ENCODE peak calls at places on chromosomes 3 and 15, in eight cellular contexts. One of them, this sample, is unnamed.

GRCh38 chr15:59029554-59029953 is 42.1 kb downstream of the RNF111 start:
- DNase-seq in activated naive CD8-positive, alpha-beta T cell treated with anti-CD3 and anti-CD28 coated beads, Interleukin-2, amount 50 U/mL, for 24 hours: no peak
- DNase-seq in midbrain: no peak
- DNase-seq in LHCN-M2: no peak
- DNase-seq in AG08395: no peak
- DNase-seq in posterior vena cava: no peak
- DNase-seq in stimulated activated CD4-positive, alpha-beta T cell treated with anti-CD3 and anti-CD28 coated beads, TNF-alpha, amount 100 ng/mL, for 4 hours: no peak
- DNase-seq in AML-193: no peak
- DNase-seq in this sample: no peak

GRCh38 chr3:157255797-157256196 is 95.8 kb upstream of the CCNL1 start:
- DNase-seq in AML-193: no peak
- DNase-seq in AG08395: no peak
- DNase-seq in posterior vena cava: no peak
- DNase-seq in midbrain: no peak
- DNase-seq in stimulated activated CD4-positive, alpha-beta T cell treated with anti-CD3 and anti-CD28 coated beads, TNF-alpha, amount 100 ng/mL, for 4 hours: no peak
- DNase-seq in activated naive CD8-positive, alpha-beta T cell treated with anti-CD3 and anti-CD28 coated beads, Interleukin-2, amount 50 U/mL, for 24 hours: no peak
- DNase-seq in LHCN-M2: no peak
- DNase-seq in this sample: no peak

GRCh38 chr3:134543113-134543512 is 57.3 kb downstream of the CEP63 start:
- DNase-seq in AG08395: no peak
- DNase-seq in AML-193: peak
- DNase-seq in stimulated activated CD4-positive, alpha-beta T cell treated with anti-CD3 and anti-CD28 coated beads, TNF-alpha, amount 100 ng/mL, for 4 hours: no peak
- DNase-seq in posterior vena cava: no peak
- DNase-seq in LHCN-M2: no peak
- DNase-seq in midbrain: no peak
- DNase-seq in activated naive CD8-positive, alpha-beta T cell treated with anti-CD3 and anti-CD28 coated beads, Interleukin-2, amount 50 U/mL, for 24 hours: no peak
- DNase-seq in this sample: no peak

GRCh38 chr15:72758195-72758594 is 25.4 kb downstream of the ADPGK start:
- DNase-seq in AML-193: no peak
- DNase-seq in midbrain: no peak
- DNase-seq in LHCN-M2: peak
- DNase-seq in stimulated activated CD4-positive, alpha-beta T cell treated with anti-CD3 and anti-CD28 coated beads, TNF-alpha, amount 100 ng/mL, for 4 hours: no peak
- DNase-seq in AG08395: peak
- DNase-seq in posterior vena cava: no peak
- DNase-seq in activated naive CD8-positive, alpha-beta T cell treated with anti-CD3 and anti-CD28 coated beads, Interleukin-2, amount 50 U/mL, for 24 hours: no peak
- DNase-seq in this sample: no peak

GRCh38 chr15:64583519-64583918 is 123.1 kb downstream of the ZNF609 start:
- DNase-seq in midbrain: no peak
- DNase-seq in activated naive CD8-positive, alpha-beta T cell treated with anti-CD3 and anti-CD28 coated beads, Interleukin-2, amount 50 U/mL, for 24 hours: no peak
- DNase-seq in AG08395: no peak
- DNase-seq in LHCN-M2: no peak
- DNase-seq in posterior vena cava: no peak
- DNase-seq in stimulated activated CD4-positive, alpha-beta T cell treated with anti-CD3 and anti-CD28 coated beads, TNF-alpha, amount 100 ng/mL, for 4 hours: no peak
- DNase-seq in AML-193: no peak
- DNase-seq in this sample: no peak

GRCh38 chr15:93997071-93997658 is 234.2 kb upstream of the MCTP2 start:
- DNase-seq in LHCN-M2: no peak
- DNase-seq in stimulated activated CD4-positive, alpha-beta T cell treated with anti-CD3 and anti-CD28 coated beads, TNF-alpha, amount 100 ng/mL, for 4 hours: no peak
- DNase-seq in midbrain: peak
- DNase-seq in activated naive CD8-positive, alpha-beta T cell treated with anti-CD3 and anti-CD28 coated beads, Interleukin-2, amount 50 U/mL, for 24 hours: no peak
- DNase-seq in posterior vena cava: no peak
- DNase-seq in AML-193: peak
- DNase-seq in AG08395: peak
- DNase-seq in this sample: no peak

GRCh38 chr3:123153821-123154323 is 47.9 kb upstream of the SEC22A start:
- DNase-seq in midbrain: no peak
- DNase-seq in AML-193: no peak
- DNase-seq in activated naive CD8-positive, alpha-beta T cell treated with anti-CD3 and anti-CD28 coated beads, Interleukin-2, amount 50 U/mL, for 24 hours: no peak
- DNase-seq in stimulated activated CD4-positive, alpha-beta T cell treated with anti-CD3 and anti-CD28 coated beads, TNF-alpha, amount 100 ng/mL, for 4 hours: no peak
- DNase-seq in AG08395: no peak
- DNase-seq in posterior vena cava: no peak
- DNase-seq in LHCN-M2: no peak
- DNase-seq in this sample: no peak

GRCh38 chr3:127820221-127820870 is 2.0 kb downstream of the MGLL start:
- DNase-seq in activated naive CD8-positive, alpha-beta T cell treated with anti-CD3 and anti-CD28 coated beads, Interleukin-2, amount 50 U/mL, for 24 hours: no peak
- DNase-seq in AML-193: peak
- DNase-seq in midbrain: no peak
- DNase-seq in posterior vena cava: no peak
- DNase-seq in stimulated activated CD4-positive, alpha-beta T cell treated with anti-CD3 and anti-CD28 coated beads, TNF-alpha, amount 100 ng/mL, for 4 hours: no peak
- DNase-seq in LHCN-M2: peak
- DNase-seq in AG08395: peak
- DNase-seq in this sample: no peak

GRCh38 chr15:77599899-77600298 is 32.8 kb downstream of the LINGO1 start:
- DNase-seq in midbrain: peak
- DNase-seq in stimulated activated CD4-positive, alpha-beta T cell treated with anti-CD3 and anti-CD28 coated beads, TNF-alpha, amount 100 ng/mL, for 4 hours: no peak
- DNase-seq in LHCN-M2: peak
- DNase-seq in AG08395: peak
- DNase-seq in posterior vena cava: no peak
- DNase-seq in activated naive CD8-positive, alpha-beta T cell treated with anti-CD3 and anti-CD28 coated beads, Interleukin-2, amount 50 U/mL, for 24 hours: no peak
- DNase-seq in AML-193: no peak
- DNase-seq in this sample: no peak

GRCh38 chr3:129360224-129360623 is 68.2 kb downstream of the EFCAB12 start:
- DNase-seq in AG08395: no peak
- DNase-seq in stimulated activated CD4-positive, alpha-beta T cell treated with anti-CD3 and anti-CD28 coated beads, TNF-alpha, amount 100 ng/mL, for 4 hours: no peak
- DNase-seq in midbrain: no peak
- DNase-seq in posterior vena cava: no peak
- DNase-seq in activated naive CD8-positive, alpha-beta T cell treated with anti-CD3 and anti-CD28 coated beads, Interleukin-2, amount 50 U/mL, for 24 hours: no peak
- DNase-seq in LHCN-M2: no peak
- DNase-seq in AML-193: no peak
- DNase-seq in this sample: no peak

GRCh38 chr3:196227629-196228493 is 11.5 kb downstream of the SLC51A start:
- DNase-seq in midbrain: no peak
- DNase-seq in posterior vena cava: peak
- DNase-seq in LHCN-M2: peak
- DNase-seq in AML-193: no peak
- DNase-seq in activated naive CD8-positive, alpha-beta T cell treated with anti-CD3 and anti-CD28 coated beads, Interleukin-2, amount 50 U/mL, for 24 hours: no peak
- DNase-seq in stimulated activated CD4-positive, alpha-beta T cell treated with anti-CD3 and anti-CD28 coated beads, TNF-alpha, amount 100 ng/mL, for 4 hours: no peak
- DNase-seq in AG08395: peak
- DNase-seq in this sample: no peak

GRCh38 chr3:184601576-184602405 is 40.2 kb downstream of the EPHB3 start:
- DNase-seq in LHCN-M2: no peak
- DNase-seq in posterior vena cava: peak
- DNase-seq in stimulated activated CD4-positive, alpha-beta T cell treated with anti-CD3 and anti-CD28 coated beads, TNF-alpha, amount 100 ng/mL, for 4 hours: no peak
- DNase-seq in activated naive CD8-positive, alpha-beta T cell treated with anti-CD3 and anti-CD28 coated beads, Interleukin-2, amount 50 U/mL, for 24 hours: no peak
- DNase-seq in AG08395: no peak
- DNase-seq in AML-193: no peak
- DNase-seq in midbrain: no peak
- DNase-seq in this sample: no peak

GRCh38 chr15:35496585-35496984 is 49.4 kb downstream of the DPH6 start:
- DNase-seq in activated naive CD8-positive, alpha-beta T cell treated with anti-CD3 and anti-CD28 coated beads, Interleukin-2, amount 50 U/mL, for 24 hours: no peak
- DNase-seq in posterior vena cava: no peak
- DNase-seq in stimulated activated CD4-positive, alpha-beta T cell treated with anti-CD3 and anti-CD28 coated beads, TNF-alpha, amount 100 ng/mL, for 4 hours: no peak
- DNase-seq in LHCN-M2: peak
- DNase-seq in AG08395: peak
- DNase-seq in AML-193: no peak
- DNase-seq in midbrain: no peak
- DNase-seq in this sample: no peak

GRCh38 chr3:48215466-48215865 is 7.8 kb upstream of the CAMP start:
- DNase-seq in stimulated activated CD4-positive, alpha-beta T cell treated with anti-CD3 and anti-CD28 coated beads, TNF-alpha, amount 100 ng/mL, for 4 hours: no peak
- DNase-seq in LHCN-M2: no peak
- DNase-seq in midbrain: peak
- DNase-seq in activated naive CD8-positive, alpha-beta T cell treated with anti-CD3 and anti-CD28 coated beads, Interleukin-2, amount 50 U/mL, for 24 hours: no peak
- DNase-seq in AML-193: no peak
- DNase-seq in AG08395: peak
- DNase-seq in posterior vena cava: no peak
- DNase-seq in this sample: no peak

GRCh38 chr3:184737641-184738518 is 26.0 kb upstream of the MAGEF1 start:
- DNase-seq in posterior vena cava: peak
- DNase-seq in AML-193: no peak
- DNase-seq in activated naive CD8-positive, alpha-beta T cell treated with anti-CD3 and anti-CD28 coated beads, Interleukin-2, amount 50 U/mL, for 24 hours: no peak
- DNase-seq in AG08395: peak
- DNase-seq in midbrain: no peak
- DNase-seq in LHCN-M2: peak
- DNase-seq in stimulated activated CD4-positive, alpha-beta T cell treated with anti-CD3 and anti-CD28 coated beads, TNF-alpha, amount 100 ng/mL, for 4 hours: no peak
- DNase-seq in this sample: no peak

GRCh38 chr3:8576841-8577553 is 67.6 kb downstream of the SSUH2 start:
- DNase-seq in posterior vena cava: no peak
- DNase-seq in AG08395: no peak
- DNase-seq in AML-193: no peak
- DNase-seq in activated naive CD8-positive, alpha-beta T cell treated with anti-CD3 and anti-CD28 coated beads, Interleukin-2, amount 50 U/mL, for 24 hours: no peak
- DNase-seq in midbrain: no peak
- DNase-seq in LHCN-M2: peak
- DNase-seq in stimulated activated CD4-positive, alpha-beta T cell treated with anti-CD3 and anti-CD28 coated beads, TNF-alpha, amount 100 ng/mL, for 4 hours: no peak
- DNase-seq in this sample: no peak

GRCh38 chr3:188643736-188644135 is 489.8 kb downstream of the LPP start:
- DNase-seq in LHCN-M2: no peak
- DNase-seq in posterior vena cava: no peak
- DNase-seq in midbrain: no peak
- DNase-seq in AML-193: no peak
- DNase-seq in AG08395: no peak
- DNase-seq in activated naive CD8-positive, alpha-beta T cell treated with anti-CD3 and anti-CD28 coated beads, Interleukin-2, amount 50 U/mL, for 24 hours: no peak
- DNase-seq in stimulated activated CD4-positive, alpha-beta T cell treated with anti-CD3 and anti-CD28 coated beads, TNF-alpha, amount 100 ng/mL, for 4 hours: no peak
- DNase-seq in this sample: no peak

GRCh38 chr3:5347486-5347885 is 160.0 kb downstream of the EDEM1 start:
- DNase-seq in stimulated activated CD4-positive, alpha-beta T cell treated with anti-CD3 and anti-CD28 coated beads, TNF-alpha, amount 100 ng/mL, for 4 hours: no peak
- DNase-seq in posterior vena cava: no peak
- DNase-seq in LHCN-M2: no peak
- DNase-seq in AML-193: no peak
- DNase-seq in midbrain: no peak
- DNase-seq in activated naive CD8-positive, alpha-beta T cell treated with anti-CD3 and anti-CD28 coated beads, Interleukin-2, amount 50 U/mL, for 24 hours: no peak
- DNase-seq in AG08395: no peak
- DNase-seq in this sample: no peak

GRCh38 chr3:185688808-185689207 is 102.7 kb downstream of the SENP2 start:
- DNase-seq in AML-193: no peak
- DNase-seq in LHCN-M2: peak
- DNase-seq in posterior vena cava: no peak
- DNase-seq in stimulated activated CD4-positive, alpha-beta T cell treated with anti-CD3 and anti-CD28 coated beads, TNF-alpha, amount 100 ng/mL, for 4 hours: no peak
- DNase-seq in activated naive CD8-positive, alpha-beta T cell treated with anti-CD3 and anti-CD28 coated beads, Interleukin-2, amount 50 U/mL, for 24 hours: no peak
- DNase-seq in midbrain: no peak
- DNase-seq in AG08395: peak
- DNase-seq in this sample: no peak

GRCh38 chr3:81778678-81779182 is 17.3 kb upstream of the GBE1 start:
- DNase-seq in AG08395: no peak
- DNase-seq in stimulated activated CD4-positive, alpha-beta T cell treated with anti-CD3 and anti-CD28 coated beads, TNF-alpha, amount 100 ng/mL, for 4 hours: no peak
- DNase-seq in posterior vena cava: no peak
- DNase-seq in AML-193: no peak
- DNase-seq in midbrain: no peak
- DNase-seq in activated naive CD8-positive, alpha-beta T cell treated with anti-CD3 and anti-CD28 coated beads, Interleukin-2, amount 50 U/mL, for 24 hours: no peak
- DNase-seq in LHCN-M2: no peak
- DNase-seq in this sample: no peak

GRCh38 chr3:52532517-52532837 is 1.2 kb downstream of the NT5DC2 start:
- DNase-seq in LHCN-M2: no peak
- DNase-seq in AG08395: no peak
- DNase-seq in activated naive CD8-positive, alpha-beta T cell treated with anti-CD3 and anti-CD28 coated beads, Interleukin-2, amount 50 U/mL, for 24 hours: peak
- DNase-seq in stimulated activated CD4-positive, alpha-beta T cell treated with anti-CD3 and anti-CD28 coated beads, TNF-alpha, amount 100 ng/mL, for 4 hours: no peak
- DNase-seq in midbrain: no peak
- DNase-seq in AML-193: no peak
- DNase-seq in posterior vena cava: peak
- DNase-seq in this sample: no peak

GRCh38 chr15:57505949-57506391 is 85.7 kb upstream of the MYZAP start:
- DNase-seq in activated naive CD8-positive, alpha-beta T cell treated with anti-CD3 and anti-CD28 coated beads, Interleukin-2, amount 50 U/mL, for 24 hours: no peak
- DNase-seq in AML-193: no peak
- DNase-seq in midbrain: no peak
- DNase-seq in stimulated activated CD4-positive, alpha-beta T cell treated with anti-CD3 and anti-CD28 coated beads, TNF-alpha, amount 100 ng/mL, for 4 hours: no peak
- DNase-seq in posterior vena cava: no peak
- DNase-seq in AG08395: peak
- DNase-seq in LHCN-M2: no peak
- DNase-seq in this sample: no peak

GRCh38 chr3:8914491-8914890 is 48.8 kb downstream of the RAD18 start:
- DNase-seq in midbrain: no peak
- DNase-seq in AML-193: no peak
- DNase-seq in AG08395: no peak
- DNase-seq in activated naive CD8-positive, alpha-beta T cell treated with anti-CD3 and anti-CD28 coated beads, Interleukin-2, amount 50 U/mL, for 24 hours: no peak
- DNase-seq in posterior vena cava: no peak
- DNase-seq in LHCN-M2: no peak
- DNase-seq in stimulated activated CD4-positive, alpha-beta T cell treated with anti-CD3 and anti-CD28 coated beads, TNF-alpha, amount 100 ng/mL, for 4 hours: no peak
- DNase-seq in this sample: no peak

GRCh38 chr3:100635273-100635701 is 25.9 kb downstream of the ADGRG7 start:
- DNase-seq in activated naive CD8-positive, alpha-beta T cell treated with anti-CD3 and anti-CD28 coated beads, Interleukin-2, amount 50 U/mL, for 24 hours: no peak
- DNase-seq in posterior vena cava: no peak
- DNase-seq in AML-193: no peak
- DNase-seq in stimulated activated CD4-positive, alpha-beta T cell treated with anti-CD3 and anti-CD28 coated beads, TNF-alpha, amount 100 ng/mL, for 4 hours: no peak
- DNase-seq in AG08395: no peak
- DNase-seq in midbrain: no peak
- DNase-seq in LHCN-M2: no peak
- DNase-seq in this sample: no peak

GRCh38 chr15:78640840-78641733 is at the start of gene CHRNB4:
- DNase-seq in posterior vena cava: peak
- DNase-seq in stimulated activated CD4-positive, alpha-beta T cell treated with anti-CD3 and anti-CD28 coated beads, TNF-alpha, amount 100 ng/mL, for 4 hours: no peak
- DNase-seq in AG08395: no peak
- DNase-seq in activated naive CD8-positive, alpha-beta T cell treated with anti-CD3 and anti-CD28 coated beads, Interleukin-2, amount 50 U/mL, for 24 hours: no peak
- DNase-seq in AML-193: no peak
- DNase-seq in midbrain: no peak
- DNase-seq in LHCN-M2: no peak
- DNase-seq in this sample: no peak

GRCh38 chr15:39799552-39800011 is 16.9 kb upstream of the FSIP1 start:
- DNase-seq in AML-193: peak
- DNase-seq in posterior vena cava: no peak
- DNase-seq in stimulated activated CD4-positive, alpha-beta T cell treated with anti-CD3 and anti-CD28 coated beads, TNF-alpha, amount 100 ng/mL, for 4 hours: no peak
- DNase-seq in midbrain: no peak
- DNase-seq in LHCN-M2: no peak
- DNase-seq in AG08395: no peak
- DNase-seq in activated naive CD8-positive, alpha-beta T cell treated with anti-CD3 and anti-CD28 coated beads, Interleukin-2, amount 50 U/mL, for 24 hours: no peak
- DNase-seq in this sample: no peak

This sample was measured in activated effector memory CD4-positive, alpha-beta T cell treated with Interleukin-2 at 50 U/mL for 16 hours.